ENCODE peak calls at places on chromosomes 16 and 17, in six cellular contexts. One of them, this sample, is unnamed.

GRCh38 chr16:28231763-28232162 is 20.0 kb upstream of the XPO6 start:
- DNase-seq in OCI-LY7: no peak
- DNase-seq in astrocyte of the spinal cord: no peak
- DNase-seq in GM23338: no peak
- DNase-seq in PC-3: no peak
- DNase-seq in LNCaP clone FGC: no peak
- DNase-seq in this sample: no peak

GRCh38 chr16:943971-944370 is 26.8 kb downstream of the LMF1 start:
- DNase-seq in astrocyte of the spinal cord: no peak
- DNase-seq in LNCaP clone FGC: no peak
- DNase-seq in GM23338: no peak
- DNase-seq in OCI-LY7: no peak
- DNase-seq in PC-3: no peak
- DNase-seq in this sample: no peak

GRCh38 chr16:74627506-74628220 is 20.7 kb upstream of the GLG1 start:
- DNase-seq in PC-3: no peak
- DNase-seq in GM23338: no peak
- DNase-seq in astrocyte of the spinal cord: peak; percentile 37
- DNase-seq in LNCaP clone FGC: peak; percentile 88
- DNase-seq in OCI-LY7: no peak
- DNase-seq in this sample: no peak

GRCh38 chr17:2282297-2282873 is 21.2 kb downstream of the SMG6 start:
- DNase-seq in GM23338: peak; percentile 84
- DNase-seq in OCI-LY7: peak; percentile 72
- DNase-seq in LNCaP clone FGC: no peak
- DNase-seq in PC-3: peak; percentile 70
- DNase-seq in astrocyte of the spinal cord: peak; percentile 88
- DNase-seq in this sample: no peak

GRCh38 chr16:80743273-80743672 is 61.1 kb downstream of the CDYL2 start:
- DNase-seq in astrocyte of the spinal cord: no peak
- DNase-seq in PC-3: no peak
- DNase-seq in GM23338: no peak
- DNase-seq in LNCaP clone FGC: no peak
- DNase-seq in OCI-LY7: no peak
- DNase-seq in this sample: no peak

GRCh38 chr16:10619271-10619849 is 39.0 kb upstream of the EMP2 start:
- DNase-seq in astrocyte of the spinal cord: no peak
- DNase-seq in LNCaP clone FGC: no peak
- DNase-seq in GM23338: peak; percentile 81
- DNase-seq in OCI-LY7: no peak
- DNase-seq in PC-3: no peak
- DNase-seq in this sample: peak; percentile 54

GRCh38 chr16:76784530-76784929 is 406.5 kb upstream of the MON1B start:
- DNase-seq in astrocyte of the spinal cord: no peak
- DNase-seq in OCI-LY7: no peak
- DNase-seq in LNCaP clone FGC: no peak
- DNase-seq in PC-3: no peak
- DNase-seq in GM23338: no peak
- DNase-seq in this sample: no peak

GRCh38 chr17:74610108-74610507 is 13.4 kb downstream of the CD300E start:
- DNase-seq in PC-3: peak; percentile 16
- DNase-seq in astrocyte of the spinal cord: no peak
- DNase-seq in LNCaP clone FGC: no peak
- DNase-seq in GM23338: peak; percentile 70
- DNase-seq in OCI-LY7: peak; percentile 24
- DNase-seq in this sample: peak; percentile 45

GRCh38 chr16:30184430-30185140 is 1.2 kb downstream of the CORO1A start:
- DNase-seq in LNCaP clone FGC: no peak
- DNase-seq in astrocyte of the spinal cord: no peak
- DNase-seq in PC-3: no peak
- DNase-seq in GM23338: peak; percentile 6
- DNase-seq in OCI-LY7: peak; percentile 64
- DNase-seq in this sample: no peak

GRCh38 chr17:48106802-48107136 is 797 bp upstream of the SNX11 start:
- DNase-seq in astrocyte of the spinal cord: no peak
- DNase-seq in PC-3: no peak
- DNase-seq in GM23338: no peak
- DNase-seq in LNCaP clone FGC: no peak
- DNase-seq in OCI-LY7: no peak
- DNase-seq in this sample: no peak

GRCh38 chr17:44363613-44364159 is at the start of gene FAM171A2:
- DNase-seq in GM23338: peak; percentile 85
- DNase-seq in PC-3: peak; percentile 76
- DNase-seq in OCI-LY7: peak; percentile 83
- DNase-seq in LNCaP clone FGC: no peak
- DNase-seq in astrocyte of the spinal cord: peak; percentile 24
- DNase-seq in this sample: peak; percentile 91

GRCh38 chr17:12909046-12909445 is 108.8 kb downstream of the ELAC2 start:
- DNase-seq in astrocyte of the spinal cord: no peak
- DNase-seq in PC-3: no peak
- DNase-seq in LNCaP clone FGC: no peak
- DNase-seq in GM23338: no peak
- DNase-seq in OCI-LY7: no peak
- DNase-seq in this sample: no peak

GRCh38 chr16:57235128-57236092 is 9.6 kb upstream of the ARL2BP start:
- DNase-seq in astrocyte of the spinal cord: peak; percentile 89
- DNase-seq in OCI-LY7: peak; percentile 72
- DNase-seq in PC-3: peak; percentile 28
- DNase-seq in LNCaP clone FGC: peak; percentile 70
- DNase-seq in GM23338: no peak
- DNase-seq in this sample: no peak

GRCh38 chr17:17750881-17751280 is 69.6 kb downstream of the RAI1 start:
- DNase-seq in PC-3: no peak
- DNase-seq in GM23338: no peak
- DNase-seq in OCI-LY7: peak; percentile 87
- DNase-seq in LNCaP clone FGC: no peak
- DNase-seq in astrocyte of the spinal cord: no peak
- DNase-seq in this sample: no peak

GRCh38 chr17:17751489-17751995 is 70.3 kb downstream of the RAI1 start:
- DNase-seq in LNCaP clone FGC: no peak
- DNase-seq in PC-3: no peak
- DNase-seq in GM23338: no peak
- DNase-seq in astrocyte of the spinal cord: no peak
- DNase-seq in OCI-LY7: peak; percentile 54
- DNase-seq in this sample: no peak

GRCh38 chr17:17749921-17750320 is 68.7 kb downstream of the RAI1 start:
- DNase-seq in PC-3: peak; percentile 42
- DNase-seq in astrocyte of the spinal cord: peak; percentile 35
- DNase-seq in OCI-LY7: peak; percentile 86
- DNase-seq in LNCaP clone FGC: no peak
- DNase-seq in GM23338: peak; percentile 96
- DNase-seq in this sample: peak; percentile 74

GRCh38 chr17:17752822-17753448 is 71.7 kb downstream of the RAI1 start:
- DNase-seq in GM23338: no peak
- DNase-seq in astrocyte of the spinal cord: no peak
- DNase-seq in OCI-LY7: peak; percentile 66
- DNase-seq in LNCaP clone FGC: no peak
- DNase-seq in PC-3: no peak
- DNase-seq in this sample: no peak

GRCh38 chr17:17751996-17752821 is 71.0 kb downstream of the RAI1 start:
- DNase-seq in PC-3: peak; percentile 95
- DNase-seq in astrocyte of the spinal cord: peak; percentile 95
- DNase-seq in LNCaP clone FGC: peak; percentile 64
- DNase-seq in GM23338: peak; percentile 96
- DNase-seq in OCI-LY7: peak; percentile 96
- DNase-seq in this sample: peak; percentile 98
- TF ChIP-seq CTCF in PC-3: peak; percentile 54
- TF ChIP-seq CTCF in astrocyte of the spinal cord: peak; percentile 18
- TF ChIP-seq CTCF in LNCaP clone FGC: peak; percentile 47
- TF ChIP-seq CTCF in GM23338: peak; percentile 53
- TF ChIP-seq CTCF in OCI-LY7: peak; percentile 70
- TF ChIP-seq CTCF in this sample: peak; percentile 14

DNA sequence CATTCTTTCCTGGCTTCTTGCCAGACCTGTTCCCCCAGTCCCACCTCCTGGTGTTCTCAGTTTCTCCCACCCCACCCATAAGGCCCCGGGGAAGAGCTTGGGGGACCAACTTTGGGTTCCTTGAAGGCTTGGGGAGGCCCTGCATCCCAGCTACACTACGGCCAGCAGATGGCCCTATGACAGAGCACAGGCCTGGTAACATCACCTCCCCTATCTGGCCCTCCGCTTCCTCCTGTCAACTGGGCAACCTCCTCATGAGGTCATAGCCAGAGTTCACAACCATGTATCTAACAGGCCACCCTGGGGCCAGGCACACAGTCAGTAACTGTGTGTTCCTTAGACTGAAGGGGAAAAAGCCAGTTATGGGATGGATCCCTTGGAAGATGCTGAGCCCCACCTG is 31.4 kb downstream of the MYO15A start:
- DNase-seq in astrocyte of the spinal cord: no peak
- DNase-seq in PC-3: no peak
- DNase-seq in GM23338: peak; percentile 57
- DNase-seq in LNCaP clone FGC: no peak
- DNase-seq in OCI-LY7: no peak
- DNase-seq in this sample: no peak
- TF ChIP-seq CTCF in astrocyte of the spinal cord: peak; percentile 36
- TF ChIP-seq CTCF in PC-3: peak; percentile 57
- TF ChIP-seq CTCF in GM23338: peak; percentile 73
- TF ChIP-seq CTCF in LNCaP clone FGC: peak; percentile 21
- TF ChIP-seq CTCF in OCI-LY7: peak; percentile 48
- TF ChIP-seq CTCF in this sample: no peak

GRCh38 chr16:84103678-84104077 is 13.1 kb downstream of the MBTPS1 start:
- DNase-seq in astrocyte of the spinal cord: no peak
- DNase-seq in LNCaP clone FGC: no peak
- DNase-seq in OCI-LY7: no peak
- DNase-seq in PC-3: peak; percentile 49
- DNase-seq in GM23338: no peak
- DNase-seq in this sample: no peak
- TF ChIP-seq CTCF in astrocyte of the spinal cord: no peak
- TF ChIP-seq CTCF in LNCaP clone FGC: no peak
- TF ChIP-seq CTCF in OCI-LY7: no peak
- TF ChIP-seq CTCF in PC-3: no peak
- TF ChIP-seq CTCF in GM23338: no peak
- TF ChIP-seq CTCF in this sample: no peak

GRCh38 chr17:38918129-38918913 is 7.1 kb upstream of the LASP1NB start:
- DNase-seq in PC-3: no peak
- DNase-seq in OCI-LY7: no peak
- DNase-seq in LNCaP clone FGC: no peak
- DNase-seq in astrocyte of the spinal cord: no peak
- DNase-seq in GM23338: peak; percentile 79
- DNase-seq in this sample: no peak

GRCh38 chr17:38915639-38915995 is 9.8 kb upstream of the LASP1NB start:
- DNase-seq in LNCaP clone FGC: peak; percentile 32
- DNase-seq in OCI-LY7: no peak
- DNase-seq in astrocyte of the spinal cord: no peak
- DNase-seq in GM23338: no peak
- DNase-seq in PC-3: no peak
- DNase-seq in this sample: no peak

GRCh38 chr17:38918916-38919315 is 6.5 kb upstream of the LASP1NB start:
- DNase-seq in LNCaP clone FGC: no peak
- DNase-seq in astrocyte of the spinal cord: no peak
- DNase-seq in GM23338: no peak
- DNase-seq in OCI-LY7: no peak
- DNase-seq in PC-3: no peak
- DNase-seq in this sample: no peak

GRCh38 chr17:38916771-38917170 is 8.6 kb upstream of the LASP1NB start:
- DNase-seq in PC-3: no peak
- DNase-seq in astrocyte of the spinal cord: no peak
- DNase-seq in LNCaP clone FGC: no peak
- DNase-seq in OCI-LY7: no peak
- DNase-seq in GM23338: no peak
- DNase-seq in this sample: no peak

DNA sequence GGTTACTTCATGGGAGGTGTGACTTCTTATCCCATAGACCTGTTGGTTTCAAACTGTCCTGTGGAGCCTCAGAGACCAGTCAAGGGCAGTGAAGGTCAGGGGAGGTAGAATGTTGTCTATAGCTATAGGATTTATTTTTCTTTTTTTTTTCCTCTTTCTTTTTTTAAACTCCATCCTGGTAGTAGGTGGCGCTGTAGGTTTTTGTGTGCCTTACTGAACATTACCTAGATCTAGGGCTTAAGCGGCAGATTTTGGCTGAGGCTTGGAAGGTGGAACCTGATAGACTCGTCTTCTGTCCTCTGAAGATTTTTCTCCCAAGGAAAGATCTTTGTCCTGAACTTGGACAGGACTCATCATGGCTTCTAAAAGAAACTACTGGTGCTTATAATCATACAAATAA is 8.2 kb upstream of the LASP1NB start:
- DNase-seq in OCI-LY7: peak; percentile 25
- DNase-seq in GM23338: no peak
- DNase-seq in LNCaP clone FGC: no peak
- DNase-seq in astrocyte of the spinal cord: no peak
- DNase-seq in PC-3: peak; percentile 7
- DNase-seq in this sample: no peak
- TF ChIP-seq CTCF in OCI-LY7: peak; percentile 70
- TF ChIP-seq CTCF in GM23338: peak; percentile 50
- TF ChIP-seq CTCF in LNCaP clone FGC: peak; percentile 25
- TF ChIP-seq CTCF in astrocyte of the spinal cord: peak; percentile 8
- TF ChIP-seq CTCF in PC-3: no peak
- TF ChIP-seq CTCF in this sample: no peak

DNA sequence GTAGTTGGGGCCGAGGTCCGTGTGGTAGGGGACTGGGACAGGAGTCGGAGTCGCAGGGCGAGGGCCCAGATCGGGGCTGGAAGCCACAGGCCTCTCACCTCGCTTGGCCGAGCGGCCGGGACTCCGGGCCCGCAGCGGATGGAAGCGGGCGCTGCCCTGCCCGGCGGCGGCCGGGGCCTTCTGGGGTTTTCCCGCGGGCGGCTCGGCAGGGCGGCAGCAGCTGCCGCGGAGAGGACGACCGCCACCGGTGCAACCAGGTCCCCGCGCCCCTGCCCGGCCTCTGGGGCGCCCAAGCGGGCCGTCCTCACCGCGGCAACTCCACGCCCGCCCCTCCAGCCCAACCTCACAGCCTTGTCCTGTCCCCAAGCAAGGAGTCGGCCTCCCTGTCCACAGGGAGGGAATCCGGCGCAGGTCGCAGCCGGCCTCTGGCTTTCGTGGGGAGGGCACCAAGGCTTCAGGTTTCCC is 15.6 kb upstream of the UTP6 start:
- DNase-seq in GM23338: peak; percentile 54
- DNase-seq in astrocyte of the spinal cord: no peak
- DNase-seq in LNCaP clone FGC: no peak
- DNase-seq in OCI-LY7: no peak
- DNase-seq in PC-3: no peak
- DNase-seq in this sample: no peak
- TF ChIP-seq CTCF in GM23338: no peak
- TF ChIP-seq CTCF in astrocyte of the spinal cord: no peak
- TF ChIP-seq CTCF in LNCaP clone FGC: no peak
- TF ChIP-seq CTCF in OCI-LY7: no peak
- TF ChIP-seq CTCF in PC-3: no peak
- TF ChIP-seq CTCF in this sample: no peak

This sample was measured in nephron progenitor cell.